ENCODE peak calls at places on chromosomes 1 and 21, in six cellular contexts. One of them, this sample, is unnamed.
A peak's percentile ranks its signal among the peaks of the same experiment; 100 is the strongest.

GRCh38 chr1:85048296-85049064 is at the start of gene MCOLN3:
- DNase-seq in iPS-NIHi11: peak; percentile 68
- DNase-seq in WERI-Rb-1: peak; percentile 68
- DNase-seq in LHCN-M2: no peak
- DNase-seq in stimulated activated CD8-positive, alpha-beta memory T cell treated with anti-CD3 and anti-CD28 coated beads, Interleukin-2, amount 100 ng/mL, for 1 hour: no peak
- DNase-seq in NCI-H1092: no peak
- DNase-seq in this sample: peak; percentile 61

GRCh38 chr1:181089017-181089776 is 697 bp downstream of the IER5 start:
- DNase-seq in iPS-NIHi11: peak; percentile 38
- DNase-seq in WERI-Rb-1: no peak
- DNase-seq in stimulated activated CD8-positive, alpha-beta memory T cell treated with anti-CD3 and anti-CD28 coated beads, Interleukin-2, amount 100 ng/mL, for 1 hour: no peak
- DNase-seq in LHCN-M2: no peak
- DNase-seq in NCI-H1092: peak; percentile 64
- DNase-seq in this sample: peak; percentile 65

GRCh38 chr1:6971048-6971447 is 185.8 kb downstream of the CAMTA1 start:
- DNase-seq in iPS-NIHi11: no peak
- DNase-seq in WERI-Rb-1: no peak
- DNase-seq in NCI-H1092: no peak
- DNase-seq in LHCN-M2: no peak
- DNase-seq in stimulated activated CD8-positive, alpha-beta memory T cell treated with anti-CD3 and anti-CD28 coated beads, Interleukin-2, amount 100 ng/mL, for 1 hour: no peak
- DNase-seq in this sample: no peak

GRCh38 chr1:203156280-203156679 is 19.3 kb downstream of the MYBPH start:
- DNase-seq in LHCN-M2: no peak
- DNase-seq in WERI-Rb-1: no peak
- DNase-seq in iPS-NIHi11: no peak
- DNase-seq in stimulated activated CD8-positive, alpha-beta memory T cell treated with anti-CD3 and anti-CD28 coated beads, Interleukin-2, amount 100 ng/mL, for 1 hour: no peak
- DNase-seq in NCI-H1092: no peak
- DNase-seq in this sample: no peak

GRCh38 chr1:201552941-201553341 is 14.0 kb downstream of the NAV1 start:
- DNase-seq in stimulated activated CD8-positive, alpha-beta memory T cell treated with anti-CD3 and anti-CD28 coated beads, Interleukin-2, amount 100 ng/mL, for 1 hour: no peak
- DNase-seq in WERI-Rb-1: peak; percentile 53
- DNase-seq in iPS-NIHi11: peak; percentile 3
- DNase-seq in LHCN-M2: peak; percentile 82
- DNase-seq in NCI-H1092: no peak
- DNase-seq in this sample: no peak

GRCh38 chr1:160795951-160796383 is at the start of gene LY9:
- DNase-seq in WERI-Rb-1: no peak
- DNase-seq in stimulated activated CD8-positive, alpha-beta memory T cell treated with anti-CD3 and anti-CD28 coated beads, Interleukin-2, amount 100 ng/mL, for 1 hour: peak; percentile 44
- DNase-seq in NCI-H1092: no peak
- DNase-seq in LHCN-M2: no peak
- DNase-seq in iPS-NIHi11: no peak
- DNase-seq in this sample: no peak

GRCh38 chr1:47579809-47580208 is 142.0 kb downstream of the FOXD2 start:
- DNase-seq in NCI-H1092: no peak
- DNase-seq in WERI-Rb-1: no peak
- DNase-seq in LHCN-M2: no peak
- DNase-seq in iPS-NIHi11: no peak
- DNase-seq in stimulated activated CD8-positive, alpha-beta memory T cell treated with anti-CD3 and anti-CD28 coated beads, Interleukin-2, amount 100 ng/mL, for 1 hour: no peak
- DNase-seq in this sample: no peak

GRCh38 chr1:231541842-231542241 is 13.4 kb downstream of the TSNAX start:
- DNase-seq in WERI-Rb-1: no peak
- DNase-seq in LHCN-M2: no peak
- DNase-seq in iPS-NIHi11: no peak
- DNase-seq in stimulated activated CD8-positive, alpha-beta memory T cell treated with anti-CD3 and anti-CD28 coated beads, Interleukin-2, amount 100 ng/mL, for 1 hour: no peak
- DNase-seq in NCI-H1092: no peak
- DNase-seq in this sample: no peak

GRCh38 chr1:9294440-9294773 is 1.7 kb downstream of the SPSB1 start:
- DNase-seq in iPS-NIHi11: no peak
- DNase-seq in stimulated activated CD8-positive, alpha-beta memory T cell treated with anti-CD3 and anti-CD28 coated beads, Interleukin-2, amount 100 ng/mL, for 1 hour: no peak
- DNase-seq in LHCN-M2: peak; percentile 95
- DNase-seq in WERI-Rb-1: no peak
- DNase-seq in NCI-H1092: no peak
- DNase-seq in this sample: no peak

GRCh38 chr1:89089962-89090361 is 25.0 kb upstream of the GBP1 start:
- DNase-seq in NCI-H1092: no peak
- DNase-seq in stimulated activated CD8-positive, alpha-beta memory T cell treated with anti-CD3 and anti-CD28 coated beads, Interleukin-2, amount 100 ng/mL, for 1 hour: no peak
- DNase-seq in WERI-Rb-1: no peak
- DNase-seq in iPS-NIHi11: no peak
- DNase-seq in LHCN-M2: peak; percentile 11
- DNase-seq in this sample: no peak

GRCh38 chr1:156923565-156924477 is 3.4 kb downstream of the LRRC71 start:
- DNase-seq in WERI-Rb-1: no peak
- DNase-seq in LHCN-M2: no peak
- DNase-seq in NCI-H1092: no peak
- DNase-seq in iPS-NIHi11: peak; percentile 37
- DNase-seq in stimulated activated CD8-positive, alpha-beta memory T cell treated with anti-CD3 and anti-CD28 coated beads, Interleukin-2, amount 100 ng/mL, for 1 hour: no peak
- DNase-seq in this sample: peak; percentile 34

GRCh38 chr1:112533029-112533428 is 24.3 kb downstream of the WNT2B start:
- DNase-seq in NCI-H1092: no peak
- DNase-seq in WERI-Rb-1: no peak
- DNase-seq in stimulated activated CD8-positive, alpha-beta memory T cell treated with anti-CD3 and anti-CD28 coated beads, Interleukin-2, amount 100 ng/mL, for 1 hour: no peak
- DNase-seq in iPS-NIHi11: no peak
- DNase-seq in LHCN-M2: no peak
- DNase-seq in this sample: no peak

GRCh38 chr21:26236281-26236680 is 65.7 kb upstream of the APP start:
- DNase-seq in NCI-H1092: no peak
- DNase-seq in LHCN-M2: peak; percentile 72
- DNase-seq in stimulated activated CD8-positive, alpha-beta memory T cell treated with anti-CD3 and anti-CD28 coated beads, Interleukin-2, amount 100 ng/mL, for 1 hour: no peak
- DNase-seq in iPS-NIHi11: no peak
- DNase-seq in WERI-Rb-1: no peak
- DNase-seq in this sample: no peak

GRCh38 chr1:44300882-44301281 is 54.2 kb downstream of the ERI3 start:
- DNase-seq in LHCN-M2: no peak
- DNase-seq in stimulated activated CD8-positive, alpha-beta memory T cell treated with anti-CD3 and anti-CD28 coated beads, Interleukin-2, amount 100 ng/mL, for 1 hour: no peak
- DNase-seq in NCI-H1092: no peak
- DNase-seq in iPS-NIHi11: no peak
- DNase-seq in WERI-Rb-1: peak; percentile 84
- DNase-seq in this sample: peak; percentile 85

GRCh38 chr1:219784660-219785391 is 143.5 kb downstream of the SLC30A10 start:
- DNase-seq in NCI-H1092: no peak
- DNase-seq in LHCN-M2: no peak
- DNase-seq in stimulated activated CD8-positive, alpha-beta memory T cell treated with anti-CD3 and anti-CD28 coated beads, Interleukin-2, amount 100 ng/mL, for 1 hour: no peak
- DNase-seq in WERI-Rb-1: peak; percentile 40
- DNase-seq in iPS-NIHi11: no peak
- DNase-seq in this sample: peak; percentile 59

GRCh38 chr21:42406846-42407245 is 3.1 kb downstream of the UBASH3A start:
- DNase-seq in iPS-NIHi11: no peak
- DNase-seq in NCI-H1092: no peak
- DNase-seq in WERI-Rb-1: no peak
- DNase-seq in LHCN-M2: no peak
- DNase-seq in stimulated activated CD8-positive, alpha-beta memory T cell treated with anti-CD3 and anti-CD28 coated beads, Interleukin-2, amount 100 ng/mL, for 1 hour: no peak
- DNase-seq in this sample: no peak

GRCh38 chr1:24536391-24536840 is 19.5 kb upstream of the NCMAP start:
- DNase-seq in LHCN-M2: no peak
- DNase-seq in iPS-NIHi11: no peak
- DNase-seq in NCI-H1092: peak; percentile 17
- DNase-seq in stimulated activated CD8-positive, alpha-beta memory T cell treated with anti-CD3 and anti-CD28 coated beads, Interleukin-2, amount 100 ng/mL, for 1 hour: peak; percentile 42
- DNase-seq in WERI-Rb-1: no peak
- DNase-seq in this sample: no peak

GRCh38 chr1:170668301-170668789 is 4.4 kb downstream of the PRRX1 start:
- DNase-seq in NCI-H1092: no peak
- DNase-seq in WERI-Rb-1: no peak
- DNase-seq in iPS-NIHi11: no peak
- DNase-seq in stimulated activated CD8-positive, alpha-beta memory T cell treated with anti-CD3 and anti-CD28 coated beads, Interleukin-2, amount 100 ng/mL, for 1 hour: no peak
- DNase-seq in LHCN-M2: no peak
- DNase-seq in this sample: no peak

GRCh38 chr1:147741075-147741474 is 19.3 kb downstream of the GJA5 start:
- DNase-seq in iPS-NIHi11: no peak
- DNase-seq in NCI-H1092: no peak
- DNase-seq in WERI-Rb-1: no peak
- DNase-seq in LHCN-M2: no peak
- DNase-seq in stimulated activated CD8-positive, alpha-beta memory T cell treated with anti-CD3 and anti-CD28 coated beads, Interleukin-2, amount 100 ng/mL, for 1 hour: no peak
- DNase-seq in this sample: no peak

GRCh38 chr1:3003039-3003940 is 18.0 kb upstream of the ACTRT2 start:
- DNase-seq in NCI-H1092: no peak
- DNase-seq in WERI-Rb-1: no peak
- DNase-seq in stimulated activated CD8-positive, alpha-beta memory T cell treated with anti-CD3 and anti-CD28 coated beads, Interleukin-2, amount 100 ng/mL, for 1 hour: no peak
- DNase-seq in LHCN-M2: no peak
- DNase-seq in iPS-NIHi11: no peak
- DNase-seq in this sample: no peak

GRCh38 chr1:95974586-95974985 is 740.6 kb downstream of the RWDD3 start:
- DNase-seq in LHCN-M2: no peak
- DNase-seq in iPS-NIHi11: no peak
- DNase-seq in stimulated activated CD8-positive, alpha-beta memory T cell treated with anti-CD3 and anti-CD28 coated beads, Interleukin-2, amount 100 ng/mL, for 1 hour: no peak
- DNase-seq in WERI-Rb-1: no peak
- DNase-seq in NCI-H1092: no peak
- DNase-seq in this sample: no peak

GRCh38 chr1:211684791-211685190 is 9.4 kb upstream of the NEK2 start:
- DNase-seq in iPS-NIHi11: no peak
- DNase-seq in LHCN-M2: peak; percentile 62
- DNase-seq in stimulated activated CD8-positive, alpha-beta memory T cell treated with anti-CD3 and anti-CD28 coated beads, Interleukin-2, amount 100 ng/mL, for 1 hour: no peak
- DNase-seq in WERI-Rb-1: no peak
- DNase-seq in NCI-H1092: no peak
- DNase-seq in this sample: peak; percentile 47

GRCh38 chr1:65059930-65060538 is 88.0 kb upstream of the AK4 start:
- DNase-seq in stimulated activated CD8-positive, alpha-beta memory T cell treated with anti-CD3 and anti-CD28 coated beads, Interleukin-2, amount 100 ng/mL, for 1 hour: no peak
- DNase-seq in LHCN-M2: peak; percentile 41
- DNase-seq in iPS-NIHi11: no peak
- DNase-seq in WERI-Rb-1: no peak
- DNase-seq in NCI-H1092: no peak
- DNase-seq in this sample: peak; percentile 37